ENCODE peak calls at places on chromosomes 2 and 18, in seven cellular contexts. M, X, Z, P, R, A and B are unnamed samples.

GRCh38 chr2:225735844-225736243 is 336.3 kb downstream of the NYAP2 start:
- DNase-seq in R (peak), Z (no peak), P (no peak), M (no peak), A (no peak), X (no peak), B (no peak)

GRCh38 chr2:231615058-231615671 is 22.5 kb downstream of the TEX44 start:
- DNase-seq in X (no peak), Z (no peak), R (no peak), A (no peak), M (no peak), P (no peak), B (no peak)

GRCh38 chr18:36127866-36128845 is 984 bp downstream of the SLC39A6 start:
- DNase-seq in A (no peak), P (no peak), X (no peak), R (peak), M (no peak), Z (no peak), B (no peak)

GRCh38 chr2:141341444-141341843 is 789.4 kb downstream of the LRP1B start:
- DNase-seq in R (peak), P (no peak), M (no peak), A (no peak), X (no peak), Z (no peak), B (no peak)

GRCh38 chr2:186572705-186573104 is 17.2 kb upstream of the ITGAV start:
- DNase-seq in A (no peak), P (no peak), R (no peak), X (no peak), M (no peak), Z (no peak), B (no peak)

GRCh38 chr2:127103243-127104165 is 3.5 kb downstream of the BIN1 start:
- DNase-seq in Z (no peak), M (no peak), P (no peak), X (no peak), R (no peak), A (peak), B (no peak)

GRCh38 chr2:62653582-62654422 is 51.7 kb upstream of the EHBP1 start:
- DNase-seq in X (no peak), P (no peak), A (no peak), Z (no peak), R (no peak), M (no peak), B (no peak)

GRCh38 chr18:8339958-8340357 is 269.3 kb upstream of the RAB12 start:
- DNase-seq in A (no peak), R (no peak), M (no peak), Z (no peak), X (no peak), P (no peak), B (no peak)

GRCh38 chr2:71923887-71924533 is 223.7 kb downstream of the CYP26B1 start:
- DNase-seq in P (peak), M (peak), R (no peak), Z (peak), A (no peak), X (peak), B (peak)

GRCh38 chr2:171793691-171794678 is 100.1 kb downstream of the SLC25A12 start:
- DNase-seq in M (no peak), Z (no peak), P (no peak), R (no peak), A (no peak), X (no peak), B (no peak)

GRCh38 chr2:206851511-206851910 is 86.1 kb downstream of the FASTKD2 start:
- DNase-seq in P (no peak), Z (no peak), M (no peak), R (no peak), A (no peak), X (no peak), B (no peak)

GRCh38 chr18:2337552-2338141 is 233.7 kb downstream of the METTL4 start:
- DNase-seq in Z (no peak), X (peak), P (no peak), M (peak), R (no peak), A (no peak), B (peak)

GRCh38 chr2:58710795-58711279 is 469.7 kb upstream of the FANCL start:
- DNase-seq in M (no peak), P (no peak), X (no peak), Z (no peak), A (no peak), R (no peak), B (no peak)

GRCh38 chr2:70715161-70715985 is 52.6 kb downstream of the ADD2 start:
- DNase-seq in Z (no peak), P (no peak), X (no peak), A (no peak), M (no peak), R (no peak), B (no peak)

GRCh38 chr2:9692392-9693137 is 61.8 kb upstream of the YWHAQ start:
- DNase-seq in P (no peak), X (no peak), Z (no peak), M (no peak), R (no peak), A (peak), B (no peak)

GRCh38 chr2:222336931-222337330 is 38.1 kb upstream of the PAX3 start:
- DNase-seq in Z (no peak), X (no peak), A (no peak), M (no peak), P (no peak), R (no peak), B (no peak)

GRCh38 chr2:10548626-10549025 is 100.5 kb upstream of the ODC1 start:
- DNase-seq in X (no peak), M (no peak), Z (no peak), A (no peak), P (no peak), R (peak), B (no peak)

GRCh38 chr2:3956892-3957291 is 253.5 kb downstream of the DCDC2C start:
- DNase-seq in M (no peak), P (no peak), Z (no peak), R (no peak), X (no peak), A (no peak), B (no peak)

GRCh38 chr2:60882971-60883753 is 1.8 kb downstream of the REL start:
- DNase-seq in R (no peak), Z (no peak), X (no peak), P (no peak), A (peak), M (no peak), B (peak)

GRCh38 chr18:72652990-72653593 is 109.0 kb upstream of the CBLN2 start:
- DNase-seq in A (no peak), R (no peak), Z (peak), P (no peak), X (no peak), M (no peak), B (peak)

GRCh38 chr2:102397167-102397566 is 25.8 kb upstream of the IL18RAP start:
- DNase-seq in P (no peak), Z (no peak), X (no peak), A (no peak), R (no peak), M (no peak), B (no peak)

GRCh38 chr2:667332-668000 is 9.7 kb downstream of the TMEM18 start:
- DNase-seq in M (no peak), P (no peak), Z (peak), X (no peak), A (no peak), R (peak), B (no peak)

GRCh38 chr2:182672471-182673165 is 43.4 kb upstream of the DNAJC10 start:
- DNase-seq in R (peak), M (no peak), Z (no peak), X (no peak), P (peak), A (no peak), B (no peak)

GRCh38 chr18:76457475-76457874 is 37.6 kb downstream of the ZNF516 start:
- DNase-seq in M (no peak), X (no peak), Z (no peak), A (no peak), P (no peak), R (no peak), B (no peak)

GRCh38 chr18:36309436-36310391 is 12.2 kb downstream of the FHOD3 start:
- DNase-seq in Z (no peak), A (no peak), R (peak), M (no peak), X (no peak), P (no peak), B (no peak)

GRCh38 chr2:44189104-44189503 is 20.4 kb downstream of the PPM1B start:
- DNase-seq in P (no peak), Z (no peak), R (no peak), M (no peak), X (no peak), A (no peak), B (no peak)

GRCh38 chr2:26355038-26355995 is 8.7 kb upstream of the ADGRF3 start:
- DNase-seq in A (no peak), X (no peak), P (no peak), Z (no peak), R (peak), M (no peak), B (no peak)